ENCODE peak calls at places on chromosomes 4 and X, in four cellular contexts. One of them, this sample, is unnamed.

GRCh38 chr4:1174941-1175634 is 2.7 kb upstream of the SPON2 start:
- DNase-seq in fibroblast of pulmonary artery: no peak
- DNase-seq in NCI-H1436 treated with DMSO at 0.1 percent for 48 hours: no peak
- DNase-seq in fibroblast of the conjunctiva: no peak
- DNase-seq in this sample: no peak

GRCh38 chr4:25913056-25913850 is 767 bp upstream of the SMIM20 start:
- DNase-seq in fibroblast of pulmonary artery: no peak
- DNase-seq in NCI-H1436 treated with DMSO at 0.1 percent for 48 hours: no peak
- DNase-seq in fibroblast of the conjunctiva: no peak
- DNase-seq in this sample: peak

GRCh38 chr4:145035494-145036136 is 62.4 kb downstream of the ANAPC10 start:
- DNase-seq in fibroblast of pulmonary artery: no peak
- DNase-seq in NCI-H1436 treated with DMSO at 0.1 percent for 48 hours: no peak
- DNase-seq in fibroblast of the conjunctiva: no peak
- DNase-seq in this sample: no peak

GRCh38 chr4:14856076-14856926 is 146.0 kb upstream of the CPEB2 start:
- DNase-seq in fibroblast of pulmonary artery: peak
- DNase-seq in NCI-H1436 treated with DMSO at 0.1 percent for 48 hours: no peak
- DNase-seq in fibroblast of the conjunctiva: peak
- DNase-seq in this sample: peak

GRCh38 chrX:13120017-13120416 is 75.6 kb upstream of the FAM9C start:
- DNase-seq in fibroblast of pulmonary artery: peak
- DNase-seq in NCI-H1436 treated with DMSO at 0.1 percent for 48 hours: no peak
- DNase-seq in fibroblast of the conjunctiva: no peak
- DNase-seq in this sample: no peak

GRCh38 chr4:161920304-161921052 is 243.3 kb downstream of the FSTL5 start:
- DNase-seq in fibroblast of pulmonary artery: no peak
- DNase-seq in NCI-H1436 treated with DMSO at 0.1 percent for 48 hours: no peak
- DNase-seq in fibroblast of the conjunctiva: no peak
- DNase-seq in this sample: no peak

GRCh38 chrX:71367396-71367795 is 1.2 kb downstream of the TAF1 start:
- DNase-seq in fibroblast of pulmonary artery: peak
- DNase-seq in NCI-H1436 treated with DMSO at 0.1 percent for 48 hours: no peak
- DNase-seq in fibroblast of the conjunctiva: no peak
- DNase-seq in this sample: no peak

GRCh38 chr4:156763511-156763910 is 208.1 kb downstream of the PDGFC start:
- DNase-seq in fibroblast of pulmonary artery: no peak
- DNase-seq in NCI-H1436 treated with DMSO at 0.1 percent for 48 hours: no peak
- DNase-seq in fibroblast of the conjunctiva: no peak
- DNase-seq in this sample: no peak

GRCh38 chr4:14726441-14727405 is 275.6 kb upstream of the CPEB2 start:
- DNase-seq in fibroblast of pulmonary artery: peak
- DNase-seq in NCI-H1436 treated with DMSO at 0.1 percent for 48 hours: no peak
- DNase-seq in fibroblast of the conjunctiva: no peak
- DNase-seq in this sample: no peak

GRCh38 chrX:104136241-104137019 is 20.4 kb downstream of the SLC25A53 start:
- DNase-seq in fibroblast of pulmonary artery: peak
- DNase-seq in NCI-H1436 treated with DMSO at 0.1 percent for 48 hours: peak
- DNase-seq in fibroblast of the conjunctiva: peak
- DNase-seq in this sample: peak

GRCh38 chrX:40041915-40042314 is 55.8 kb downstream of the BCOR start:
- DNase-seq in fibroblast of pulmonary artery: no peak
- DNase-seq in NCI-H1436 treated with DMSO at 0.1 percent for 48 hours: no peak
- DNase-seq in fibroblast of the conjunctiva: no peak
- DNase-seq in this sample: no peak

GRCh38 chr4:184409911-184410692 is 64.2 kb downstream of the IRF2 start:
- DNase-seq in fibroblast of pulmonary artery: no peak
- DNase-seq in NCI-H1436 treated with DMSO at 0.1 percent for 48 hours: no peak
- DNase-seq in fibroblast of the conjunctiva: no peak
- DNase-seq in this sample: no peak

GRCh38 chr4:26073886-26074560 is 160.0 kb downstream of the SMIM20 start:
- DNase-seq in fibroblast of pulmonary artery: no peak
- DNase-seq in NCI-H1436 treated with DMSO at 0.1 percent for 48 hours: no peak
- DNase-seq in fibroblast of the conjunctiva: no peak
- DNase-seq in this sample: no peak

GRCh38 chrX:124641737-124642491 is 295.6 kb downstream of the SH2D1A start:
- DNase-seq in fibroblast of pulmonary artery: no peak
- DNase-seq in NCI-H1436 treated with DMSO at 0.1 percent for 48 hours: no peak
- DNase-seq in fibroblast of the conjunctiva: no peak
- DNase-seq in this sample: no peak

GRCh38 chr4:78432896-78433295 is 118.7 kb upstream of the ANXA3 start:
- DNase-seq in fibroblast of pulmonary artery: peak
- DNase-seq in NCI-H1436 treated with DMSO at 0.1 percent for 48 hours: no peak
- DNase-seq in fibroblast of the conjunctiva: no peak
- DNase-seq in this sample: peak

GRCh38 chr4:21628916-21629315 is 319.7 kb downstream of the KCNIP4 start:
- DNase-seq in fibroblast of pulmonary artery: no peak
- DNase-seq in NCI-H1436 treated with DMSO at 0.1 percent for 48 hours: no peak
- DNase-seq in fibroblast of the conjunctiva: no peak
- DNase-seq in this sample: no peak

GRCh38 chrX:134718329-134719317 is 60.4 kb upstream of the PLAC1 start:
- DNase-seq in fibroblast of pulmonary artery: peak
- DNase-seq in NCI-H1436 treated with DMSO at 0.1 percent for 48 hours: no peak
- DNase-seq in fibroblast of the conjunctiva: peak
- DNase-seq in this sample: peak

GRCh38 chrX:137194164-137194563 is 160.4 kb upstream of the GPR101 start:
- DNase-seq in fibroblast of pulmonary artery: peak
- DNase-seq in NCI-H1436 treated with DMSO at 0.1 percent for 48 hours: no peak
- DNase-seq in fibroblast of the conjunctiva: peak
- DNase-seq in this sample: peak

GRCh38 chr4:106351016-106351415 is 17.6 kb downstream of the GIMD1 start:
- DNase-seq in fibroblast of pulmonary artery: no peak
- DNase-seq in NCI-H1436 treated with DMSO at 0.1 percent for 48 hours: no peak
- DNase-seq in fibroblast of the conjunctiva: no peak
- DNase-seq in this sample: no peak

GRCh38 chrX:22559506-22559905 is 286.8 kb downstream of the CBLL2 start:
- DNase-seq in fibroblast of pulmonary artery: no peak
- DNase-seq in NCI-H1436 treated with DMSO at 0.1 percent for 48 hours: no peak
- DNase-seq in fibroblast of the conjunctiva: no peak
- DNase-seq in this sample: no peak

GRCh38 chr4:108796173-108796572 is 33.3 kb upstream of the ETNPPL start:
- DNase-seq in fibroblast of pulmonary artery: no peak
- DNase-seq in NCI-H1436 treated with DMSO at 0.1 percent for 48 hours: no peak
- DNase-seq in fibroblast of the conjunctiva: no peak
- DNase-seq in this sample: no peak

GRCh38 chrX:12895856-12896255 is 10.6 kb upstream of the TLR8 start:
- DNase-seq in fibroblast of pulmonary artery: peak
- DNase-seq in NCI-H1436 treated with DMSO at 0.1 percent for 48 hours: no peak
- DNase-seq in fibroblast of the conjunctiva: no peak
- DNase-seq in this sample: no peak

GRCh38 chrX:24990585-24990984 is 25.2 kb downstream of the ARX start:
- DNase-seq in fibroblast of pulmonary artery: no peak
- DNase-seq in NCI-H1436 treated with DMSO at 0.1 percent for 48 hours: peak
- DNase-seq in fibroblast of the conjunctiva: no peak
- DNase-seq in this sample: no peak

GRCh38 chr4:4578981-4579380 is 37.1 kb upstream of the STX18 start:
- DNase-seq in fibroblast of pulmonary artery: no peak
- DNase-seq in NCI-H1436 treated with DMSO at 0.1 percent for 48 hours: no peak
- DNase-seq in fibroblast of the conjunctiva: no peak
- DNase-seq in this sample: no peak

GRCh38 chrX:19684265-19684664 is 169.0 kb upstream of the MAP3K15 start:
- DNase-seq in fibroblast of pulmonary artery: no peak
- DNase-seq in NCI-H1436 treated with DMSO at 0.1 percent for 48 hours: no peak
- DNase-seq in fibroblast of the conjunctiva: no peak
- DNase-seq in this sample: no peak

GRCh38 chr4:6910340-6910959 is 824 bp downstream of the TBC1D14 start:
- DNase-seq in fibroblast of pulmonary artery: no peak
- DNase-seq in NCI-H1436 treated with DMSO at 0.1 percent for 48 hours: no peak
- DNase-seq in fibroblast of the conjunctiva: no peak
- DNase-seq in this sample: peak

GRCh38 chrX:132171881-132172280 is 44.1 kb upstream of the FRMD7 start:
- DNase-seq in fibroblast of pulmonary artery: no peak
- DNase-seq in NCI-H1436 treated with DMSO at 0.1 percent for 48 hours: no peak
- DNase-seq in fibroblast of the conjunctiva: no peak
- DNase-seq in this sample: no peak

GRCh38 chr4:5067908-5068307 is 16.6 kb downstream of the STK32B start:
- DNase-seq in fibroblast of pulmonary artery: no peak
- DNase-seq in NCI-H1436 treated with DMSO at 0.1 percent for 48 hours: no peak
- DNase-seq in fibroblast of the conjunctiva: no peak
- DNase-seq in this sample: no peak

GRCh38 chr4:7431696-7432530 is 2.8 kb downstream of the PSAPL1 start:
- DNase-seq in fibroblast of pulmonary artery: no peak
- DNase-seq in NCI-H1436 treated with DMSO at 0.1 percent for 48 hours: no peak
- DNase-seq in fibroblast of the conjunctiva: no peak
- DNase-seq in this sample: no peak

GRCh38 chr4:89708903-89709361 is 128.0 kb downstream of the SNCA start:
- DNase-seq in fibroblast of pulmonary artery: peak
- DNase-seq in NCI-H1436 treated with DMSO at 0.1 percent for 48 hours: no peak
- DNase-seq in fibroblast of the conjunctiva: no peak
- DNase-seq in this sample: no peak

GRCh38 chr4:47373174-47373573 is 90.3 kb downstream of the COMMD8 start:
- DNase-seq in fibroblast of pulmonary artery: no peak
- DNase-seq in NCI-H1436 treated with DMSO at 0.1 percent for 48 hours: no peak
- DNase-seq in fibroblast of the conjunctiva: no peak
- DNase-seq in this sample: no peak

GRCh38 chr4:1178300-1179088 is 6.1 kb upstream of the SPON2 start:
- DNase-seq in fibroblast of pulmonary artery: no peak
- DNase-seq in NCI-H1436 treated with DMSO at 0.1 percent for 48 hours: no peak
- DNase-seq in fibroblast of the conjunctiva: no peak
- DNase-seq in this sample: no peak

GRCh38 chr4:24160358-24160757 is 270.5 kb upstream of the PPARGC1A start:
- DNase-seq in fibroblast of pulmonary artery: no peak
- DNase-seq in NCI-H1436 treated with DMSO at 0.1 percent for 48 hours: no peak
- DNase-seq in fibroblast of the conjunctiva: no peak
- DNase-seq in this sample: no peak

GRCh38 chrX:43450355-43450754 is 205.7 kb upstream of the MAOA start:
- DNase-seq in fibroblast of pulmonary artery: no peak
- DNase-seq in NCI-H1436 treated with DMSO at 0.1 percent for 48 hours: no peak
- DNase-seq in fibroblast of the conjunctiva: no peak
- DNase-seq in this sample: no peak

GRCh38 chr4:3047464-3048286 is 26.7 kb downstream of the HTT-AS start:
- DNase-seq in fibroblast of pulmonary artery: peak
- DNase-seq in NCI-H1436 treated with DMSO at 0.1 percent for 48 hours: no peak
- DNase-seq in fibroblast of the conjunctiva: peak
- DNase-seq in this sample: peak